ENCODE peak calls at places on chromosome 21, in six cellular contexts. One of them, this sample, is unnamed.

GRCh38 chr21:37986751-37987399 is 70.6 kb upstream of the KCNJ6 start:
- DNase-seq in adrenal gland: no peak
- DNase-seq in suprapubic skin: no peak
- DNase-seq in breast epithelium: no peak
- DNase-seq in sigmoid colon: no peak
- DNase-seq in fibroblast of lung: no peak
- DNase-seq in this sample: no peak

GRCh38 chr21:38925923-38926322 is 120.2 kb downstream of the ETS2 start:
- DNase-seq in adrenal gland: peak; percentile 83
- DNase-seq in suprapubic skin: no peak
- DNase-seq in breast epithelium: peak; percentile 74
- DNase-seq in sigmoid colon: peak; percentile 91
- DNase-seq in fibroblast of lung: peak; percentile 97
- DNase-seq in this sample: no peak

GRCh38 chr21:36470294-36470693 is 9.6 kb downstream of the CLDN14 start:
- DNase-seq in adrenal gland: no peak
- DNase-seq in suprapubic skin: no peak
- DNase-seq in breast epithelium: no peak
- DNase-seq in sigmoid colon: no peak
- DNase-seq in fibroblast of lung: peak; percentile 34
- DNase-seq in this sample: no peak

GRCh38 chr21:15094706-15095105 is 29.9 kb upstream of the NRIP1 start:
- DNase-seq in adrenal gland: no peak
- DNase-seq in suprapubic skin: no peak
- DNase-seq in breast epithelium: no peak
- DNase-seq in sigmoid colon: no peak
- DNase-seq in fibroblast of lung: no peak
- DNase-seq in this sample: no peak

GRCh38 chr21:27841084-27841483 is 874.2 kb upstream of the ADAMTS5 start:
- DNase-seq in adrenal gland: no peak
- DNase-seq in suprapubic skin: no peak
- DNase-seq in breast epithelium: no peak
- DNase-seq in sigmoid colon: no peak
- DNase-seq in fibroblast of lung: no peak
- DNase-seq in this sample: no peak

GRCh38 chr21:43304206-43304605 is 122.7 kb downstream of the SIK1 start:
- DNase-seq in adrenal gland: no peak
- DNase-seq in suprapubic skin: peak; percentile 55
- DNase-seq in breast epithelium: no peak
- DNase-seq in sigmoid colon: peak; percentile 19
- DNase-seq in fibroblast of lung: no peak
- DNase-seq in this sample: no peak

GRCh38 chr21:42627527-42628289 is 25.7 kb upstream of the PDE9A start:
- DNase-seq in adrenal gland: no peak
- DNase-seq in suprapubic skin: peak; percentile 34
- DNase-seq in breast epithelium: no peak
- DNase-seq in sigmoid colon: peak; percentile 52
- DNase-seq in fibroblast of lung: no peak
- DNase-seq in this sample: no peak

GRCh38 chr21:17679002-17679600 is 66.4 kb upstream of the BTG3 start:
- DNase-seq in adrenal gland: no peak
- DNase-seq in suprapubic skin: no peak
- DNase-seq in breast epithelium: no peak
- DNase-seq in sigmoid colon: no peak
- DNase-seq in fibroblast of lung: peak; percentile 65
- DNase-seq in this sample: no peak

GRCh38 chr21:20627594-20627993 is 370.6 kb upstream of the NCAM2 start:
- DNase-seq in adrenal gland: no peak
- DNase-seq in suprapubic skin: no peak
- DNase-seq in breast epithelium: no peak
- DNase-seq in sigmoid colon: no peak
- DNase-seq in fibroblast of lung: no peak
- DNase-seq in this sample: no peak

GRCh38 chr21:42520628-42521253 is 7.1 kb downstream of the SLC37A1 start:
- DNase-seq in adrenal gland: peak; percentile 60
- DNase-seq in suprapubic skin: no peak
- DNase-seq in breast epithelium: no peak
- DNase-seq in sigmoid colon: peak; percentile 51
- DNase-seq in fibroblast of lung: no peak
- DNase-seq in this sample: no peak

GRCh38 chr21:38861006-38861405 is 55.3 kb downstream of the ETS2 start:
- DNase-seq in adrenal gland: peak; percentile 65
- DNase-seq in suprapubic skin: no peak
- DNase-seq in breast epithelium: no peak
- DNase-seq in sigmoid colon: no peak
- DNase-seq in fibroblast of lung: peak; percentile 38
- DNase-seq in this sample: no peak

GRCh38 chr21:35038772-35039145 is 10.3 kb downstream of the RUNX1 start:
- DNase-seq in adrenal gland: no peak
- DNase-seq in suprapubic skin: no peak
- DNase-seq in breast epithelium: no peak
- DNase-seq in sigmoid colon: no peak
- DNase-seq in fibroblast of lung: no peak
- DNase-seq in this sample: no peak

GRCh38 chr21:38806153-38806941 is 618 bp downstream of the ETS2 start:
- DNase-seq in adrenal gland: no peak
- DNase-seq in suprapubic skin: peak; percentile 85
- DNase-seq in breast epithelium: no peak
- DNase-seq in sigmoid colon: peak; percentile 78
- DNase-seq in fibroblast of lung: peak; percentile 10
- DNase-seq in this sample: no peak

GRCh38 chr21:41573902-41574690 is 66.1 kb upstream of the TMPRSS2 start:
- DNase-seq in adrenal gland: no peak
- DNase-seq in suprapubic skin: no peak
- DNase-seq in breast epithelium: no peak
- DNase-seq in sigmoid colon: no peak
- DNase-seq in fibroblast of lung: no peak
- DNase-seq in this sample: no peak

GRCh38 chr21:36297938-36298572 is 21.9 kb upstream of the MORC3 start:
- DNase-seq in adrenal gland: peak; percentile 67
- DNase-seq in suprapubic skin: peak; percentile 71
- DNase-seq in breast epithelium: peak; percentile 76
- DNase-seq in sigmoid colon: peak; percentile 69
- DNase-seq in fibroblast of lung: no peak
- DNase-seq in this sample: no peak

GRCh38 chr21:38834725-38835124 is 29.0 kb downstream of the ETS2 start:
- DNase-seq in adrenal gland: no peak
- DNase-seq in suprapubic skin: no peak
- DNase-seq in breast epithelium: no peak
- DNase-seq in sigmoid colon: no peak
- DNase-seq in fibroblast of lung: no peak
- DNase-seq in this sample: peak; percentile 79

GRCh38 chr21:35358008-35358407 is 308.9 kb upstream of the RUNX1 start:
- DNase-seq in adrenal gland: no peak
- DNase-seq in suprapubic skin: no peak
- DNase-seq in breast epithelium: no peak
- DNase-seq in sigmoid colon: no peak
- DNase-seq in fibroblast of lung: no peak
- DNase-seq in this sample: no peak

GRCh38 chr21:42245348-42246185 is 26.6 kb downstream of the ABCG1 start:
- DNase-seq in adrenal gland: peak; percentile 81
- DNase-seq in suprapubic skin: no peak
- DNase-seq in breast epithelium: no peak
- DNase-seq in sigmoid colon: no peak
- DNase-seq in fibroblast of lung: no peak
- DNase-seq in this sample: no peak

GRCh38 chr21:35438643-35439404 is 389.7 kb upstream of the RUNX1 start:
- DNase-seq in adrenal gland: no peak
- DNase-seq in suprapubic skin: no peak
- DNase-seq in breast epithelium: no peak
- DNase-seq in sigmoid colon: no peak
- DNase-seq in fibroblast of lung: peak; percentile 30
- DNase-seq in this sample: no peak

GRCh38 chr21:15849925-15850324 is 120.1 kb downstream of the USP25 start:
- DNase-seq in adrenal gland: no peak
- DNase-seq in suprapubic skin: no peak
- DNase-seq in breast epithelium: no peak
- DNase-seq in sigmoid colon: no peak
- DNase-seq in fibroblast of lung: no peak
- DNase-seq in this sample: no peak

GRCh38 chr21:25639167-25639921 is at the start of gene JAM2:
- DNase-seq in adrenal gland: peak; percentile 61
- DNase-seq in suprapubic skin: peak; percentile 67
- DNase-seq in breast epithelium: peak; percentile 23
- DNase-seq in sigmoid colon: peak; percentile 76
- DNase-seq in fibroblast of lung: peak; percentile 39
- DNase-seq in this sample: peak; percentile 89

GRCh38 chr21:38740131-38740530 is 65.6 kb upstream of the ETS2 start:
- DNase-seq in adrenal gland: no peak
- DNase-seq in suprapubic skin: no peak
- DNase-seq in breast epithelium: no peak
- DNase-seq in sigmoid colon: no peak
- DNase-seq in fibroblast of lung: peak; percentile 12
- DNase-seq in this sample: no peak

GRCh38 chr21:30269803-30270530 is 12.8 kb downstream of the KRTAP24-1 start:
- DNase-seq in adrenal gland: no peak
- DNase-seq in suprapubic skin: no peak
- DNase-seq in breast epithelium: no peak
- DNase-seq in sigmoid colon: no peak
- DNase-seq in fibroblast of lung: no peak
- DNase-seq in this sample: no peak

GRCh38 chr21:30268608-30269197 is 14.0 kb downstream of the KRTAP24-1 start:
- DNase-seq in adrenal gland: no peak
- DNase-seq in suprapubic skin: no peak
- DNase-seq in breast epithelium: no peak
- DNase-seq in sigmoid colon: no peak
- DNase-seq in fibroblast of lung: no peak
- DNase-seq in this sample: no peak
- TF ChIP-seq CTCF in adrenal gland: no peak
- TF ChIP-seq CTCF in suprapubic skin: no peak
- TF ChIP-seq CTCF in breast epithelium: no peak
- TF ChIP-seq CTCF in sigmoid colon: no peak
- TF ChIP-seq CTCF in fibroblast of lung: no peak
- TF ChIP-seq CTCF in this sample: no peak

GRCh38 chr21:45741691-45742090 is 98.2 kb downstream of the PCBP3 start:
- DNase-seq in adrenal gland: no peak
- DNase-seq in suprapubic skin: no peak
- DNase-seq in breast epithelium: no peak
- DNase-seq in sigmoid colon: no peak
- DNase-seq in fibroblast of lung: no peak
- DNase-seq in this sample: no peak

GRCh38 chr21:45737485-45738166 is 94.1 kb downstream of the PCBP3 start:
- DNase-seq in adrenal gland: no peak
- DNase-seq in suprapubic skin: no peak
- DNase-seq in breast epithelium: no peak
- DNase-seq in sigmoid colon: no peak
- DNase-seq in fibroblast of lung: no peak
- DNase-seq in this sample: no peak

GRCh38 chr21:45740491-45741357 is 97.2 kb downstream of the PCBP3 start:
- DNase-seq in adrenal gland: no peak
- DNase-seq in suprapubic skin: peak; percentile 36
- DNase-seq in breast epithelium: no peak
- DNase-seq in sigmoid colon: no peak
- DNase-seq in fibroblast of lung: no peak
- DNase-seq in this sample: no peak

GRCh38 chr21:45740088-45740440 is 96.5 kb downstream of the PCBP3 start:
- DNase-seq in adrenal gland: no peak
- DNase-seq in suprapubic skin: no peak
- DNase-seq in breast epithelium: no peak
- DNase-seq in sigmoid colon: no peak
- DNase-seq in fibroblast of lung: no peak
- DNase-seq in this sample: no peak

GRCh38 chr21:45739218-45740087 is 95.9 kb downstream of the PCBP3 start:
- DNase-seq in adrenal gland: no peak
- DNase-seq in suprapubic skin: no peak
- DNase-seq in breast epithelium: no peak
- DNase-seq in sigmoid colon: no peak
- DNase-seq in fibroblast of lung: no peak
- DNase-seq in this sample: no peak
- H3K27ac ChIP-seq in adrenal gland: no peak overlapping the region
- H3K27ac ChIP-seq in suprapubic skin: no peak overlapping the region
- H3K27ac ChIP-seq in breast epithelium: no peak overlapping the region
- H3K27ac ChIP-seq in sigmoid colon: no peak overlapping the region
- H3K27ac ChIP-seq in fibroblast of lung: no peak overlapping the region
- H3K27ac ChIP-seq in this sample: no peak overlapping the region

GRCh38 chr21:45086342-45086958 is 12.1 kb downstream of the ADARB1 start:
- DNase-seq in adrenal gland: peak; percentile 78
- DNase-seq in suprapubic skin: no peak
- DNase-seq in breast epithelium: no peak
- DNase-seq in sigmoid colon: no peak
- DNase-seq in fibroblast of lung: no peak
- DNase-seq in this sample: no peak
- H3K4me1 ChIP-seq in adrenal gland: peaks cover 4% of the 10 kb centered on the region
- H3K4me1 ChIP-seq in suprapubic skin: peaks cover 1% of the 10 kb centered on the region
- H3K4me1 ChIP-seq in breast epithelium: no peaks in the 10 kb centered on the region
- H3K4me1 ChIP-seq in sigmoid colon: peaks cover 34% of the 10 kb centered on the region
- H3K4me1 ChIP-seq in fibroblast of lung: peaks cover under 1% of the 10 kb centered on the region
- H3K4me1 ChIP-seq in this sample: peaks cover 10% of the 10 kb centered on the region

DNA sequence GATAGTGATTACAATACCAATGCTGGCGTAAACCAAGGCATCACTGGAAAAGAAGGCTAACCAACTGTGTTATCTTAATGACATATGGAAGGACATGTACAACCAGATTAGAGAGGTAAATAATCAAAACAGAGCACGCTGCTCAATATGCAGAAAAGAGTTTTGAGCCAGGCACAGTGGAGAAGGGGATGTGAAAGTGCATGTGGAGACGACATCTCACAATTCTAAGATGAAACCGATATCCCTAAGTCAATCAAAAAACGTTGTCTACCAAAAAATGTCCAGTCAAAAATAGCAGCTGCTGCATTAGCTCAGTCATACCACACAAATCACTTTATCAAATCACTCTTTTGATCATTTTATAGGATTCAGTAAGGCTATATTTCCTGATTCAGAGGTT is 116.3 kb upstream of the OLIG2 start:
- DNase-seq in adrenal gland: no peak
- DNase-seq in suprapubic skin: no peak
- DNase-seq in breast epithelium: no peak
- DNase-seq in sigmoid colon: no peak
- DNase-seq in fibroblast of lung: no peak
- DNase-seq in this sample: no peak
- TF ChIP-seq CTCF in adrenal gland: no peak
- TF ChIP-seq CTCF in suprapubic skin: no peak
- TF ChIP-seq CTCF in breast epithelium: no peak
- TF ChIP-seq CTCF in sigmoid colon: no peak
- TF ChIP-seq CTCF in fibroblast of lung: no peak
- TF ChIP-seq CTCF in this sample: no peak